ENCODE peak calls at places on chromosomes 5 and 9, in seven cellular contexts. W, O, M, E, Q, F and A are unnamed samples.

GRCh38 chr9:4126184-4126865 is 173.5 kb downstream of the GLIS3 start:
- DNase-seq in W (no peak), O (no peak), M (no peak), E (no peak), Q (no peak), F (no peak), A (peak)

GRCh38 chr5:141753971-141754713 is 72.1 kb upstream of the ARAP3 start:
- DNase-seq in W (no peak), O (no peak), M (peak), E (no peak), Q (no peak), F (peak), A (peak)

GRCh38 chr9:131727184-131727785 is 12.6 kb downstream of the RAPGEF1 start:
- DNase-seq in W (peak), O (no peak), M (no peak), E (peak), Q (no peak), F (no peak), A (no peak)

GRCh38 chr5:42387563-42387962 is 35.7 kb upstream of the GHR start:
- DNase-seq in W (no peak), O (no peak), M (no peak), E (no peak), Q (no peak), F (no peak), A (no peak)

GRCh38 chr9:70470050-70471015 is 55.9 kb upstream of the KLF9 start:
- DNase-seq in W (peak), O (no peak), M (no peak), E (peak), Q (no peak), F (no peak), A (no peak)

GRCh38 chr9:126692041-126692758 is 78.5 kb downstream of the LMX1B start:
- DNase-seq in W (no peak), O (no peak), M (no peak), E (no peak), Q (no peak), F (no peak), A (no peak)

GRCh38 chr9:119803679-119804078 is 434.4 kb upstream of the BRINP1 start:
- DNase-seq in W (no peak), O (no peak), M (no peak), E (no peak), Q (no peak), F (no peak), A (no peak)

GRCh38 chr9:136644593-136645342 is 17.9 kb upstream of the EGFL7 start:
- DNase-seq in W (peak), O (peak), M (peak), E (peak), Q (no peak), F (peak), A (peak)

GRCh38 chr9:79764377-79764776 is 192.6 kb downstream of the TLE4 start:
- DNase-seq in W (no peak), O (no peak), M (no peak), E (peak), Q (no peak), F (no peak), A (no peak)

GRCh38 chr9:97372580-97372979 is 39.3 kb upstream of the TDRD7 start:
- DNase-seq in W (no peak), O (no peak), M (no peak), E (no peak), Q (no peak), F (no peak), A (no peak)

GRCh38 chr9:137339606-137340462 is 37.8 kb upstream of the NRARP start:
- DNase-seq in W (no peak), O (no peak), M (no peak), E (no peak), Q (no peak), F (no peak), A (no peak)

GRCh38 chr9:72445291-72446000 is 76.0 kb upstream of the TMC1 start:
- DNase-seq in W (no peak), O (no peak), M (no peak), E (no peak), Q (no peak), F (no peak), A (no peak)